ENCODE peak calls at places on chromosomes 6 and 20, in eight cellular contexts. R is hepatocyte, Z is Peyer's patch, T is cardiac muscle cell, A is nephron progenitor cell, Y is GM06990, V is transverse colon, B is endodermal cell. M is an unnamed sample.
A peak's percentile ranks its signal among the peaks of the same experiment; 100 is the strongest.

GRCh38 chr20:17680836-17681740 is 954 bp downstream of the RRBP1 start:
- DNase-seq in V (peak; percentile 88), B (peak; percentile 93), Y (peak; percentile 82), A (peak; percentile 89), T (peak; percentile 89), R (peak; percentile 92), Z (peak; percentile 88), M (peak; percentile 75)

GRCh38 chr6:108074057-108074358 is 533 bp downstream of the OSTM1 start:
- DNase-seq in Z (peak; percentile 61), T (no peak), R (peak; percentile 63), Y (no peak), V (no peak), A (no peak), B (no peak), M (no peak)

GRCh38 chr20:46756419-46756818 is 47.0 kb downstream of the SLC2A10 start:
- DNase-seq in Y (no peak), T (no peak), B (no peak), Z (no peak), R (no peak), V (no peak), A (no peak), M (no peak)

GRCh38 chr6:149484733-149485700 is at the start of gene ZC3H12D:
- DNase-seq in A (no peak), T (no peak), B (peak; percentile 75), R (peak; percentile 79), Z (peak; percentile 92), V (peak; percentile 84), Y (peak; percentile 83), M (peak; percentile 92)

GRCh38 chr20:44431502-44432234 is 44.0 kb upstream of the TTPAL start:
- DNase-seq in Z (no peak), R (no peak), T (no peak), A (no peak), B (no peak), V (no peak), Y (no peak), M (no peak)

GRCh38 chr6:40340957-40341356 is 246.2 kb downstream of the LRFN2 start:
- DNase-seq in V (no peak), T (no peak), Y (no peak), R (no peak), A (no peak), B (peak; percentile 14), Z (peak; percentile 24), M (no peak)

GRCh38 chr20:38255389-38255788 is 5.1 kb downstream of the KIAA1755 start:
- DNase-seq in Y (no peak), B (no peak), R (no peak), T (no peak), A (no peak), V (no peak), Z (no peak), M (no peak)

GRCh38 chr6:21522007-21522758 is 71.4 kb upstream of the SOX4 start:
- DNase-seq in Z (no peak), R (no peak), Y (no peak), V (no peak), T (no peak), A (no peak), B (no peak), M (no peak)

GRCh38 chr20:17569616-17570346 is at the start of gene DSTN:
- DNase-seq in Y (peak; percentile 88), T (peak; percentile 97), B (peak; percentile 99), A (peak; percentile 95), R (peak; percentile 98), V (peak; percentile 94), Z (peak; percentile 95), M (peak; percentile 87)

GRCh38 chr6:42136508-42137191 is 5.8 kb downstream of the C6orf132 start:
- DNase-seq in A (peak; percentile 62), R (peak; percentile 76), B (peak; percentile 91), Y (peak; percentile 62), T (peak; percentile 51), V (peak; percentile 40), Z (peak; percentile 71), M (peak; percentile 78)

GRCh38 chr6:153003294-153003645 is 761 bp upstream of the MTRF1L start:
- DNase-seq in Z (no peak), B (no peak), Y (no peak), R (peak; percentile 14), A (no peak), V (no peak), T (peak; percentile 13), M (no peak)

GRCh38 chr6:86744048-86744447 is 193.3 kb upstream of the HTR1E start:
- DNase-seq in Y (no peak), R (no peak), B (no peak), T (no peak), A (no peak), Z (no peak), V (no peak), M (no peak)

GRCh38 chr20:30816182-30816645 is 441.2 kb upstream of the DEFB115 start:
- DNase-seq in V (no peak), T (no peak), R (no peak), A (no peak), Y (no peak), B (peak; percentile 53), Z (no peak), M (no peak)

GRCh38 chr6:67630146-67630545 is 1004.9 kb upstream of the ADGRB3 start:
- DNase-seq in B (no peak), T (no peak), A (no peak), Z (no peak), R (peak; percentile 3), V (no peak), Y (no peak), M (no peak)

GRCh38 chr6:14717307-14717706 is 528.6 kb upstream of the JARID2 start:
- DNase-seq in Z (no peak), T (no peak), B (peak; percentile 32), R (no peak), V (no peak), A (no peak), Y (no peak), M (peak; percentile 52)

GRCh38 chr6:108477034-108477433 is 83.7 kb upstream of the FOXO3 start:
- DNase-seq in B (no peak), T (no peak), R (no peak), Y (no peak), V (no peak), A (no peak), Z (no peak), M (no peak)

GRCh38 chr6:38012573-38012972 is 193.0 kb downstream of the ZFAND3 start:
- DNase-seq in R (peak; percentile 37), Z (peak; percentile 59), V (no peak), T (peak; percentile 59), Y (no peak), B (no peak), A (peak; percentile 21), M (peak; percentile 39)

GRCh38 chr20:11917663-11918062 is at the start of gene BTBD3:
- DNase-seq in A (no peak), Y (no peak), Z (peak; percentile 67), T (peak; percentile 30), B (no peak), R (peak; percentile 39), V (peak; percentile 68), M (no peak)

GRCh38 chr6:63352587-63353281 is 33.0 kb upstream of the LGSN start:
- DNase-seq in R (peak; percentile 71), V (peak; percentile 37), T (peak; percentile 54), A (peak; percentile 8), Y (peak; percentile 81), Z (peak; percentile 55), B (peak; percentile 70), M (no peak)
- TF ChIP-seq CTCF in R (peak; percentile 81), V (peak; percentile 54), T (peak; percentile 73), A (peak; percentile 37), Y (peak; percentile 73), Z (no peak), B (peak; percentile 77), M (no peak)

GRCh38 chr6:2504495-2505064 is 246.1 kb downstream of the MYLK4 start:
- DNase-seq in V (no peak), A (no peak), T (no peak), B (no peak), R (no peak), Z (no peak), Y (no peak), M (no peak)

GRCh38 chr6:2507638-2508037 is 243.1 kb downstream of the MYLK4 start:
- DNase-seq in B (no peak), Y (no peak), Z (no peak), R (no peak), V (no peak), T (no peak), A (no peak), M (no peak)

GRCh38 chr6:2503816-2504494 is 246.8 kb downstream of the MYLK4 start:
- DNase-seq in R (no peak), V (no peak), Y (no peak), B (no peak), T (no peak), A (no peak), Z (no peak), M (no peak)

GRCh38 chr6:2507016-2507415 is 243.7 kb downstream of the MYLK4 start:
- DNase-seq in Y (no peak), T (no peak), R (no peak), Z (no peak), A (no peak), V (no peak), B (no peak), M (no peak)

DNA sequence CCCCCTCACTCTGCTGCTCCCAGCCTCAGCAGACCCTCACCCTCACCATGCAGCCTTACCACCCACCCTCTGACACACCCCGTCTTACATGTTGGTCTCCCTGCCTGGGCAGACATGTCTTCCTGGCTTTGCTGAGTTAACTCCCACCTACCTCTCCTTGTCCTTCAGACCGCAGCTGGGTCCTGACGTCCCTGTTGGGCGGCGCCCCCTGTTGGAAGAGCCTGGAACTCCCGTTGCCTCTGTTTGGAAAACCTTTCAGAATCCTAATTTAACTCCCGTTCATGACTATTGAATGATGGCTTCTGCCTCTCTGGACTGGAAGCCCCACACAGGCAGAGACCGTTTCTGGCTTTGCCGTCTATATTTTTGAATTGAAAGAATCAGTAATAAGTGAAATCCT is 245.1 kb downstream of the MYLK4 start:
- DNase-seq in Y (peak; percentile 6), V (no peak), A (peak; percentile 46), R (no peak), T (no peak), B (peak; percentile 91), Z (no peak), M (peak; percentile 5)
- TF ChIP-seq CTCF in Y (peak; percentile 38), V (no peak), A (peak; percentile 50), R (peak; percentile 26), T (peak; percentile 85), B (peak; percentile 86), Z (no peak), M (peak; percentile 31)

GRCh38 chr6:28809947-28810654 is 113.7 kb downstream of the TRIM27 start:
- DNase-seq in V (no peak), Y (no peak), A (peak; percentile 38), R (no peak), Z (no peak), B (peak; percentile 81), T (peak; percentile 59), M (no peak)
- TF ChIP-seq CTCF in V (no peak), Y (no peak), A (no peak), R (peak; percentile 14), Z (no peak), B (peak; percentile 32), T (peak; percentile 13), M (no peak)

GRCh38 chr20:45593498-45593897 is 14.4 kb upstream of the WFDC8 start:
- DNase-seq in A (no peak), B (no peak), V (no peak), T (no peak), Z (no peak), R (no peak), Y (no peak), M (no peak)
- TF ChIP-seq CTCF in A (no peak), B (no peak), V (no peak), T (no peak), Z (no peak), R (no peak), Y (no peak), M (no peak)

M was measured in activated CD8-positive, alpha-beta T cell treated with anti-CD3 and anti-CD28 coated beads for 36 hours.